ENCODE peak calls at places on chromosomes 1 and 21, in four cellular contexts. One of them, this sample, is unnamed.

GRCh38 chr21:35945089-35945671 is 115.1 kb downstream of the SETD4 start:
- DNase-seq in HCT116: no peak
- DNase-seq in HepG2: no peak
- DNase-seq in K562: no peak
- DNase-seq in this sample: no peak

GRCh38 chr21:44090332-44090731 is 16.9 kb upstream of the PWP2 start:
- DNase-seq in HCT116: no peak
- DNase-seq in HepG2: no peak
- DNase-seq in K562: no peak
- DNase-seq in this sample: no peak

GRCh38 chr21:38910390-38911008 is 104.8 kb downstream of the ETS2 start:
- DNase-seq in HCT116: peak
- DNase-seq in HepG2: no peak
- DNase-seq in K562: no peak
- DNase-seq in this sample: no peak

GRCh38 chr1:100051893-100052292 is 80.8 kb downstream of the SASS6 start:
- DNase-seq in HCT116: no peak
- DNase-seq in HepG2: no peak
- DNase-seq in K562: no peak
- DNase-seq in this sample: no peak

GRCh38 chr1:12177999-12178441 is 11.2 kb downstream of the TNFRSF1B start:
- DNase-seq in HCT116: peak
- DNase-seq in HepG2: no peak
- DNase-seq in K562: no peak
- DNase-seq in this sample: no peak

GRCh38 chr1:152037920-152038658 is 1.3 kb upstream of the S100A11 start:
- DNase-seq in HCT116: no peak
- DNase-seq in HepG2: no peak
- DNase-seq in K562: no peak
- DNase-seq in this sample: no peak

GRCh38 chr21:15293251-15293650 is 228.5 kb upstream of the NRIP1 start:
- DNase-seq in HCT116: peak
- DNase-seq in HepG2: peak
- DNase-seq in K562: no peak
- DNase-seq in this sample: peak

GRCh38 chr1:39195166-39196111 is 9.1 kb upstream of the MACF1 start:
- DNase-seq in HCT116: no peak
- DNase-seq in HepG2: no peak
- DNase-seq in K562: no peak
- DNase-seq in this sample: no peak

GRCh38 chr1:26079178-26079563 is 11.7 kb upstream of the TRIM63 start:
- DNase-seq in HCT116: no peak
- DNase-seq in HepG2: no peak
- DNase-seq in K562: no peak
- DNase-seq in this sample: no peak

GRCh38 chr1:7079637-7080036 is 294.4 kb downstream of the CAMTA1 start:
- DNase-seq in HCT116: no peak
- DNase-seq in HepG2: no peak
- DNase-seq in K562: no peak
- DNase-seq in this sample: no peak

GRCh38 chr1:237786066-237786719 is 104.5 kb downstream of the ZP4 start:
- DNase-seq in HCT116: no peak
- DNase-seq in HepG2: no peak
- DNase-seq in K562: no peak
- DNase-seq in this sample: no peak

GRCh38 chr1:161007369-161007768 is 13.6 kb downstream of the F11R start:
- DNase-seq in HCT116: no peak
- DNase-seq in HepG2: no peak
- DNase-seq in K562: no peak
- DNase-seq in this sample: no peak

GRCh38 chr1:1426496-1426960 is 5.5 kb upstream of the ANKRD65 start:
- DNase-seq in HCT116: no peak
- DNase-seq in HepG2: no peak
- DNase-seq in K562: no peak
- DNase-seq in this sample: no peak

GRCh38 chr1:215529111-215529510 is 38.0 kb upstream of the KCTD3 start:
- DNase-seq in HCT116: no peak
- DNase-seq in HepG2: no peak
- DNase-seq in K562: no peak
- DNase-seq in this sample: no peak

GRCh38 chr1:22788298-22788697 is 77.7 kb downstream of the EPHB2 start:
- DNase-seq in HCT116: no peak
- DNase-seq in HepG2: no peak
- DNase-seq in K562: no peak
- DNase-seq in this sample: no peak

GRCh38 chr21:32240708-32241433 is 38.0 kb downstream of the MIS18A start:
- DNase-seq in HCT116: no peak
- DNase-seq in HepG2: no peak
- DNase-seq in K562: no peak
- DNase-seq in this sample: no peak

GRCh38 chr1:84083321-84083720 is 60.8 kb upstream of the PRKACB start:
- DNase-seq in HCT116: no peak
- DNase-seq in HepG2: no peak
- DNase-seq in K562: no peak
- DNase-seq in this sample: no peak

GRCh38 chr1:95197616-95198252 is 36.3 kb upstream of the RWDD3 start:
- DNase-seq in HCT116: no peak
- DNase-seq in HepG2: no peak
- DNase-seq in K562: no peak
- DNase-seq in this sample: no peak

GRCh38 chr1:240415532-240415931 is 196.4 kb downstream of the GREM2 start:
- DNase-seq in HCT116: no peak
- DNase-seq in HepG2: no peak
- DNase-seq in K562: no peak
- DNase-seq in this sample: no peak

GRCh38 chr21:25708467-25709065 is 26.1 kb downstream of the ATP5PF start:
- DNase-seq in HCT116: peak
- DNase-seq in HepG2: peak
- DNase-seq in K562: peak
- DNase-seq in this sample: peak

GRCh38 chr1:167114725-167115124 is 20.9 kb downstream of the STYXL2 start:
- DNase-seq in HCT116: no peak
- DNase-seq in HepG2: no peak
- DNase-seq in K562: no peak
- DNase-seq in this sample: no peak

GRCh38 chr1:21640653-21641052 is 28.5 kb downstream of the RAP1GAP start:
- DNase-seq in HCT116: no peak
- DNase-seq in HepG2: no peak
- DNase-seq in K562: no peak
- DNase-seq in this sample: no peak

GRCh38 chr1:157968503-157968902 is 24.9 kb upstream of the KIRREL1 start:
- DNase-seq in HCT116: no peak
- DNase-seq in HepG2: no peak
- DNase-seq in K562: no peak
- DNase-seq in this sample: no peak

GRCh38 chr1:113951719-113952118 is 22.6 kb downstream of the HIPK1 start:
- DNase-seq in HCT116: no peak
- DNase-seq in HepG2: no peak
- DNase-seq in K562: no peak
- DNase-seq in this sample: no peak

GRCh38 chr1:226312065-226312464 is 3.1 kb upstream of the LIN9 start:
- DNase-seq in HCT116: no peak
- DNase-seq in HepG2: no peak
- DNase-seq in K562: no peak
- DNase-seq in this sample: no peak

GRCh38 chr1:228100822-228101613 is 2.1 kb downstream of the C1orf35 start:
- DNase-seq in HCT116: no peak
- DNase-seq in HepG2: no peak
- DNase-seq in K562: no peak
- DNase-seq in this sample: no peak

GRCh38 chr1:220881918-220882891 is 3.0 kb downstream of the HLX start:
- DNase-seq in HCT116: no peak
- DNase-seq in HepG2: no peak
- DNase-seq in K562: no peak
- DNase-seq in this sample: no peak

GRCh38 chr1:161941726-161942125 is 81.9 kb downstream of the OLFML2B start:
- DNase-seq in HCT116: no peak
- DNase-seq in HepG2: no peak
- DNase-seq in K562: no peak
- DNase-seq in this sample: no peak

GRCh38 chr1:53959664-53960250 is 13.6 kb downstream of the LRRC42 start:
- DNase-seq in HCT116: no peak
- DNase-seq in HepG2: peak
- DNase-seq in K562: no peak
- DNase-seq in this sample: no peak

GRCh38 chr1:183019860-183020259 is 3.4 kb upstream of the LAMC1 start:
- DNase-seq in HCT116: no peak
- DNase-seq in HepG2: peak
- DNase-seq in K562: no peak
- DNase-seq in this sample: no peak

GRCh38 chr1:3674100-3675094 is 22.1 kb downstream of the TP73 start:
- DNase-seq in HCT116: no peak
- DNase-seq in HepG2: no peak
- DNase-seq in K562: no peak
- DNase-seq in this sample: no peak

GRCh38 chr21:31554511-31555022 is 104.9 kb upstream of the SOD1 start:
- DNase-seq in HCT116: peak
- DNase-seq in HepG2: no peak
- DNase-seq in K562: no peak
- DNase-seq in this sample: no peak

GRCh38 chr1:7838714-7839113 is 14.2 kb downstream of the UTS2 start:
- DNase-seq in HCT116: no peak
- DNase-seq in HepG2: no peak
- DNase-seq in K562: no peak
- DNase-seq in this sample: no peak

GRCh38 chr1:175808573-175808972 is 65.2 kb upstream of the TNR start:
- DNase-seq in HCT116: no peak
- DNase-seq in HepG2: no peak
- DNase-seq in K562: no peak
- DNase-seq in this sample: no peak

DNA sequence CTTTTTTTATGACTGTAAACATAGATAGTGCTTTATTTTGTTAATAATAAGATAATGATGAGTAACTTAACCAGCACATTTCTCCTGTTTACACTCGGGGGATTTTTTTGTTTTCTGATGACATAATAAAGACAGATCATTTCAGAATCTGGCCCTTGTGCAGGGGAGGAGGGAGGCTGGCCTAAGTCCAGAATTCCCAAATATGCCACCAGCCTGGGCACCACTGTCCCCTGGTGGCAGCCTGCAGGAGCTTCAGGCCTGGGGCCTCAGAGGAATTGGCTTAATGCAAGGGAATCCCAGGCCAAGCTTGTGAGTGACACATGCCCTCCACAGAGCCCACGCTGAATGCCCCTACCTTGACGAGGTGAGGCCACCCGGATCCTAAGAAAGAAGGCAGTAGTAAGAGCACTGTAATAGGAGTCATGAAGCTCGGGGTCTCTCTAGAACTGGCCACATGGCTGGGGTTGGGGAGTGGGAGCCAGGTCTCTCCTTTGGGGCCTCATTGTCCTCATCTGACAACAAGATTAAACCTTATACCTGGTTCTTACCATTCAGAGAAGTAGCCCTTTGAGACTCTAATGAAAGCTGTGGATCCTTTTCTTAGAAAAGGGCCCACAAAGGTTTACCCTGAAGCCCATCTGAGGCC is 24.1 kb downstream of the ETNK2 start:
- DNase-seq in HCT116: peak
- DNase-seq in HepG2: peak
- DNase-seq in K562: peak
- DNase-seq in this sample: peak
- TF ChIP-seq TCF7L2 in HCT116: no peak
- TF ChIP-seq TCF7L2 in HepG2: no peak
- TF ChIP-seq TCF7L2 in K562: no peak
- TF ChIP-seq TCF7L2 in this sample: no peak

GRCh38 chr1:223319913-223320600 is 43.9 kb downstream of the SUSD4 start:
- DNase-seq in HCT116: no peak
- DNase-seq in HepG2: no peak
- DNase-seq in K562: no peak
- DNase-seq in this sample: no peak
- TF ChIP-seq TCF7L2 in HCT116: no peak
- TF ChIP-seq TCF7L2 in HepG2: no peak
- TF ChIP-seq TCF7L2 in K562: no peak
- TF ChIP-seq TCF7L2 in this sample: no peak

GRCh38 chr21:42094811-42095210 is 23.7 kb downstream of the UMODL1 start:
- DNase-seq in HCT116: no peak
- DNase-seq in HepG2: no peak
- DNase-seq in K562: no peak
- DNase-seq in this sample: no peak
- TF ChIP-seq TCF7L2 in HCT116: no peak
- TF ChIP-seq TCF7L2 in HepG2: no peak
- TF ChIP-seq TCF7L2 in K562: no peak
- TF ChIP-seq TCF7L2 in this sample: no peak

DNA sequence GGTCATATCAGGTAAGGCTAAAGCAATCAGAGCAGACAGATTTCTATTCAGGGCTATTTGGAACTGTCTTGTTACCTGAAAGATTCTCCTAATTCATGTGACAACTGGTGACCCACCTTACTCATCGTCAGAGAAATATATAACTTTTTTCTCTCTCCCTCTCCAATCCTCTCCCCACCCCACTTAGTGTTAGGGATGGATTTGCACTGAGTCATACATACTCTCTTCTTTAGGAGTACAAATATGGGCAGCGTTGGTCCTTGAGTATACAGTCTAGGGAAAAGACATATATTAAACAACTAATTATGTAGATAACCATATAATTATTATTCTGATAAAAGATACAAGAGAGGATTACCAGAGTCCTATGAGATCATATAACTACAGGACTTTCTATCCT is 246.3 kb downstream of the HHIPL2 start:
- DNase-seq in HCT116: no peak
- DNase-seq in HepG2: no peak
- DNase-seq in K562: no peak
- DNase-seq in this sample: no peak
- TF ChIP-seq TCF7L2 in HCT116: no peak
- TF ChIP-seq TCF7L2 in HepG2: no peak
- TF ChIP-seq TCF7L2 in K562: no peak
- TF ChIP-seq TCF7L2 in this sample: no peak

GRCh38 chr1:198939946-198940345 is 301.1 kb downstream of the PTPRC start:
- DNase-seq in HCT116: no peak
- DNase-seq in HepG2: no peak
- DNase-seq in K562: no peak
- DNase-seq in this sample: no peak

GRCh38 chr1:198939286-198939685 is 300.4 kb downstream of the PTPRC start:
- DNase-seq in HCT116: no peak
- DNase-seq in HepG2: no peak
- DNase-seq in K562: no peak
- DNase-seq in this sample: no peak

GRCh38 chr1:198936371-198937083 is 297.7 kb downstream of the PTPRC start:
- DNase-seq in HCT116: no peak
- DNase-seq in HepG2: no peak
- DNase-seq in K562: no peak
- DNase-seq in this sample: no peak

GRCh38 chr1:198935371-198935921 is 296.6 kb downstream of the PTPRC start:
- DNase-seq in HCT116: peak
- DNase-seq in HepG2: peak
- DNase-seq in K562: no peak
- DNase-seq in this sample: peak

GRCh38 chr1:198937231-198938031 is 298.6 kb downstream of the PTPRC start:
- DNase-seq in HCT116: peak
- DNase-seq in HepG2: peak
- DNase-seq in K562: no peak
- DNase-seq in this sample: peak
- TF ChIP-seq TCF7L2 in HCT116: no peak
- TF ChIP-seq TCF7L2 in HepG2: no peak
- TF ChIP-seq TCF7L2 in K562: no peak
- TF ChIP-seq TCF7L2 in this sample: no peak

GRCh38 chr1:178028973-178029481 is 59.2 kb upstream of the SEC16B start:
- DNase-seq in HCT116: no peak
- DNase-seq in HepG2: no peak
- DNase-seq in K562: no peak
- DNase-seq in this sample: no peak
- TF ChIP-seq TCF7L2 in HCT116: no peak
- TF ChIP-seq TCF7L2 in HepG2: no peak
- TF ChIP-seq TCF7L2 in K562: no peak
- TF ChIP-seq TCF7L2 in this sample: no peak

This sample was measured in Panc1.